ENCODE peak calls at places on chromosomes 3 and 15, in seven cellular contexts. C, I, T, Q, F, P and B are unnamed samples.

GRCh38 chr15:101646652-101647051 is 5.5 kb downstream of the TM2D3 start:
- DNase-seq in C (no peak), I (no peak), T (no peak), Q (no peak), F (peak), P (no peak), B (no peak)

GRCh38 chr3:49899815-49900214 is 3.9 kb downstream of the MST1R start:
- DNase-seq in C (peak), I (peak), T (no peak), Q (peak), F (no peak), P (no peak), B (no peak)

GRCh38 chr15:72197045-72197459 is 535 bp downstream of the GRAMD2A start:
- DNase-seq in C (no peak), I (no peak), T (no peak), Q (no peak), F (no peak), P (no peak), B (no peak)

GRCh38 chr3:149215474-149215873 is 6.2 kb downstream of the CP start:
- DNase-seq in C (no peak), I (no peak), T (no peak), Q (peak), F (no peak), P (no peak), B (no peak)

GRCh38 chr15:74317820-74318375 is 49.5 kb downstream of the CYP11A1 start:
- DNase-seq in C (no peak), I (no peak), T (no peak), Q (peak), F (peak), P (peak), B (peak)

GRCh38 chr3:63909431-63909830 is 2.8 kb downstream of the SCAANT1 start:
- DNase-seq in C (no peak), I (no peak), T (no peak), Q (no peak), F (no peak), P (no peak), B (no peak)

GRCh38 chr3:126657901-126658300 is 3.0 kb upstream of the TXNRD3 start:
- DNase-seq in C (no peak), I (no peak), T (no peak), Q (no peak), F (no peak), P (no peak), B (no peak)

GRCh38 chr3:190855151-190855550 is 7.3 kb downstream of the GMNC start:
- DNase-seq in C (no peak), I (no peak), T (no peak), Q (no peak), F (no peak), P (no peak), B (no peak)

GRCh38 chr3:66083096-66083960 is 44.6 kb upstream of the MAGI1 start:
- DNase-seq in C (no peak), I (no peak), T (no peak), Q (no peak), F (no peak), P (no peak), B (no peak)

GRCh38 chr3:67335813-67336212 is 318.6 kb downstream of the SUCLG2 start:
- DNase-seq in C (no peak), I (no peak), T (no peak), Q (peak), F (no peak), P (peak), B (no peak)

GRCh38 chr3:76756578-76756977 is 283.3 kb upstream of the ROBO2 start:
- DNase-seq in C (no peak), I (no peak), T (no peak), Q (no peak), F (no peak), P (no peak), B (no peak)

GRCh38 chr15:88513195-88513594 is 33.3 kb downstream of the DET1 start:
- DNase-seq in C (no peak), I (no peak), T (no peak), Q (no peak), F (no peak), P (no peak), B (peak)

GRCh38 chr3:126911162-126912026 is 71.5 kb upstream of the PLXNA1 start:
- DNase-seq in C (no peak), I (peak), T (peak), Q (peak), F (peak), P (peak), B (peak)

GRCh38 chr3:98602078-98602678 is 8.8 kb upstream of the CPOX start:
- DNase-seq in C (peak), I (peak), T (peak), Q (peak), F (peak), P (peak), B (peak)

GRCh38 chr3:183211390-183211789 is 41.7 kb upstream of the B3GNT5 start:
- DNase-seq in C (no peak), I (no peak), T (no peak), Q (no peak), F (peak), P (no peak), B (no peak)

GRCh38 chr3:185537369-185537970 is 14.9 kb downstream of the LIPH start:
- DNase-seq in C (peak), I (peak), T (peak), Q (peak), F (peak), P (peak), B (peak)

GRCh38 chr15:92033723-92034122 is 180.2 kb downstream of the SLCO3A1 start:
- DNase-seq in C (no peak), I (no peak), T (no peak), Q (no peak), F (no peak), P (no peak), B (no peak)

GRCh38 chr15:85751731-85752421 is 42.8 kb downstream of the KLHL25 start:
- DNase-seq in C (no peak), I (no peak), T (no peak), Q (no peak), F (no peak), P (no peak), B (no peak)

GRCh38 chr3:175266993-175267960 is 408.1 kb downstream of the NAALADL2 start:
- DNase-seq in C (no peak), I (no peak), T (no peak), Q (peak), F (no peak), P (no peak), B (no peak)

GRCh38 chr15:42145546-42146455 is 10.6 kb downstream of the PLA2G4F start:
- DNase-seq in C (no peak), I (no peak), T (no peak), Q (no peak), F (no peak), P (no peak), B (no peak)

GRCh38 chr15:27260523-27260922 is 289.5 kb downstream of the GABRG3 start:
- DNase-seq in C (no peak), I (no peak), T (no peak), Q (no peak), F (no peak), P (no peak), B (no peak)

GRCh38 chr15:53759333-53759975 is at the start of gene WDR72:
- DNase-seq in C (no peak), I (no peak), T (no peak), Q (no peak), F (no peak), P (no peak), B (no peak)

GRCh38 chr15:61195116-61196002 is 33.7 kb downstream of the RORA start:
- DNase-seq in C (peak), I (peak), T (no peak), Q (peak), F (no peak), P (no peak), B (no peak)

GRCh38 chr3:106058485-106058884 is 189.7 kb upstream of the CBLB start:
- DNase-seq in C (no peak), I (no peak), T (no peak), Q (no peak), F (no peak), P (no peak), B (no peak)

DNA sequence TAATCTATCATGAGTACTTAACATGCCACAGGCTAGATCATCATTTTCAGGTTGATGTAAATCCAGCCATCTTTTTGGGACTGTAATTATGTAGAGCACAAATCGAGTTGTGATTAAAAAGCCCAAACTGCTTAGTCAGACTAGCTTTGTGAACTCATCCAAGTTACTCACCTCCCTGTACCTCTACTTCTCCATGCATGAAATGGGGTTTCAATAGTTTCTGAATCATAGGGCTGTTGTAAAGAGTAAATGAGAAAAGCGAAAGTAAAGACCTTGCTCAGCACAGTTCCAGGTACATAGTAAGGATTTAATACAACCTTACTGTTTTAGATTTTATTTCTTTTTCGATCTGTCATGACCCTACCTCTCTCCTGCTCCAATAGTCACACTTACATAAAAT is 85.6 kb upstream of the GAP43 start:
- DNase-seq in C (no peak), I (no peak), T (no peak), Q (no peak), F (no peak), P (no peak), B (no peak)
- H3K4me3 ChIP-seq in C (no peak), I (no peak), T (no peak), Q (no peak), F (no peak), P (no peak), B (no peak)

DNA sequence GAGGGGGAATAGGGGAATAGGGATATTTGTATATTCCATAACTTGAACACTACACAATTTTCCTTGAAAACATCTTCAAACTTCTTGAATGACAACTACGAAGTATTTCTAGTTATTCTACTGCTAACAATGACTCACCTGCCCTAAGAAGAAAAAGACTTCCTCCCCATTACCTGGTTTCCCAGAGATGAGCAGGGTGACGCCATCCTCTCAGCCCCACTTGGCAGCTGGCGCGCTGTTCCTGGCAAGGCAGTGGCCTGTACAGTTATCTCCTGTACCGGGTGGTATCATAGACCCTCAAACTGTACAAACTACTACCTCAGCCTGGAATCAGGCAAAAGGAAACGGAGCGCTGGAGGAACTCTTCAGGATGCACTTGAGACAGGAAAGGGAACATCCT is 10.4 kb downstream of the WDR82 start:
- DNase-seq in C (no peak), I (no peak), T (no peak), Q (no peak), F (no peak), P (no peak), B (no peak)
- TF ChIP-seq CTCF in C (no peak), I (no peak), T (no peak), Q (no peak), F (no peak), P (no peak), B (no peak)

GRCh38 chr3:155554777-155555445 is 190.0 kb downstream of the PLCH1 start:
- DNase-seq in C (peak), I (peak), T (no peak), Q (no peak), F (no peak), P (peak), B (no peak)

GRCh38 chr3:155553800-155554199 is 191.1 kb downstream of the PLCH1 start:
- DNase-seq in C (no peak), I (peak), T (no peak), Q (no peak), F (no peak), P (peak), B (no peak)

GRCh38 chr3:155560135-155560534 is 184.7 kb downstream of the PLCH1 start:
- DNase-seq in C (no peak), I (no peak), T (no peak), Q (no peak), F (no peak), P (no peak), B (no peak)

GRCh38 chr3:155556531-155556930 is 188.3 kb downstream of the PLCH1 start:
- DNase-seq in C (no peak), I (no peak), T (no peak), Q (no peak), F (no peak), P (no peak), B (no peak)

GRCh38 chr3:155555479-155556065 is 189.3 kb downstream of the PLCH1 start:
- DNase-seq in C (peak), I (no peak), T (no peak), Q (no peak), F (no peak), P (no peak), B (no peak)
- H3K4me3 ChIP-seq in C (no peak), I (no peak), T (no peak), Q (no peak), F (no peak), P (no peak), B (no peak)

GRCh38 chr15:40441012-40441735 is 421 bp downstream of the BAHD1 start:
- DNase-seq in C (no peak), I (peak), T (no peak), Q (no peak), F (no peak), P (no peak), B (no peak)
- TF ChIP-seq CTCF in C (peak), I (peak), T (no peak), Q (no peak), F (no peak), P (no peak), B (peak)

GRCh38 chr3:101020616-101021015 is 27.4 kb upstream of the ABI3BP start:
- DNase-seq in C (no peak), I (no peak), T (no peak), Q (peak), F (no peak), P (no peak), B (peak)

GRCh38 chr3:101011086-101011485 is 17.9 kb upstream of the ABI3BP start:
- DNase-seq in C (no peak), I (no peak), T (no peak), Q (no peak), F (no peak), P (no peak), B (no peak)

DNA sequence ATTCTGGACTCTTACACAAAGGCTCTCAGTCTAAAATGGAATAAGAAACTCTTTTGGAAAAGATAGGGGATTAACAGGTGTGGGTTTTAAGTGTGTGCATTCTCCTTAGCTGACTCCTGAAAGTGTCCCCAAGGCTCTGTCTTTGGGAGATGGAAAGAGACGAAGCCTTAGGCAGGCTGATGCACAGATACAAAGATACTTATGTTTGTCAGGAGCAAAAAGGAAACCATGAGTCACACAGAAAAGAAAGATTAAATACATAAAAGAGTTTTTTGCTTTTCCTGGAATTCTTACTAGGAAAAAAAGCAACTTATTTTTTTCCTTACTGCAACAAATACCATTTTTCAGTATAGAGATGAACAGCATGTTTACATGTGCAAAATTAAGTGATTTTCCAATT is 23.8 kb upstream of the ABI3BP start:
- DNase-seq in C (no peak), I (no peak), T (no peak), Q (peak), F (no peak), P (no peak), B (no peak)
- H3K4me3 ChIP-seq in C (no peak), I (no peak), T (no peak), Q (no peak), F (no peak), P (no peak), B (no peak)

GRCh38 chr3:47392933-47393332 is 12.1 kb downstream of the PTPN23 start:
- DNase-seq in C (no peak), I (no peak), T (no peak), Q (no peak), F (no peak), P (no peak), B (no peak)

GRCh38 chr3:47399016-47399415 is 18.2 kb downstream of the PTPN23 start:
- DNase-seq in C (no peak), I (no peak), T (no peak), Q (no peak), F (no peak), P (no peak), B (no peak)

GRCh38 chr3:47394867-47395266 is 14.0 kb downstream of the PTPN23 start:
- DNase-seq in C (no peak), I (no peak), T (no peak), Q (no peak), F (no peak), P (no peak), B (no peak)

GRCh38 chr3:47398218-47398617 is 17.4 kb downstream of the PTPN23 start:
- DNase-seq in C (no peak), I (no peak), T (no peak), Q (no peak), F (no peak), P (no peak), B (no peak)

DNA sequence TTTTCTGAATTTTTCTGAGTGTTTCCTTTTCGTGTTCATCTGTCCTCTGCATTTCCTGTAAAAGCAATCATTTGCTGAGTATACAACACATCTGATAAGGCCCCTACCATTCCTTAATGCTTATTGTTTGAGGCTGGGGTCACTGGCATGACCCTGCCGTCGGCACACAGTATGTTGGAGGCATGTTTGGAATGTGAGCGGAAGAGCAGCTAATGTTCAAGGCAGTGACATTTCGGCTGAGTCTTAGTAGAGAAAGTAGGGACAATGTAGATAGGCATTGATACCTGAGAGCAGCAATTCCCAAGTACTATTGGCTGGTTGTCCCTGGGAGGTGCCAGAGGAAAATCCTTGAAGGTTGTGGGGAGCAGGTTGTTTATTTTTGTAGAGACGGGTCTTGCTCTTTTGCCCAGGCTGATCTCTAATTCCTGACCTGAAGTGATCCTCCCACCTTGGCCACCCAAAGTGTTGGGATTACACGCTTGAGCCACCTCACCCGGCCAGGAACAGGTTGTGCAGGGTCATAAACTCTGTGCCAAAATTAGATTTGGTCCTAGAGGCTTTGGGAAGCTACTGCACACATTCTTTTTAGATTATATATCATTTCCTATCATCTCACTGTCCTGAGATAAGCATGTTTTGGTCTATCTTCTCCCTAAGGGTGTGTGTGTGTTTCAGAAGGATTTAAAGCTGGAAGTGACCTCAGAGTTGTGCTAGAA is 13.5 kb downstream of the PTPN23 start:
- DNase-seq in C (peak), I (no peak), T (peak), Q (peak), F (no peak), P (peak), B (no peak)
- TF ChIP-seq CTCF in C (no peak), I (no peak), T (no peak), Q (peak), F (no peak), P (no peak), B (no peak)

DNA sequence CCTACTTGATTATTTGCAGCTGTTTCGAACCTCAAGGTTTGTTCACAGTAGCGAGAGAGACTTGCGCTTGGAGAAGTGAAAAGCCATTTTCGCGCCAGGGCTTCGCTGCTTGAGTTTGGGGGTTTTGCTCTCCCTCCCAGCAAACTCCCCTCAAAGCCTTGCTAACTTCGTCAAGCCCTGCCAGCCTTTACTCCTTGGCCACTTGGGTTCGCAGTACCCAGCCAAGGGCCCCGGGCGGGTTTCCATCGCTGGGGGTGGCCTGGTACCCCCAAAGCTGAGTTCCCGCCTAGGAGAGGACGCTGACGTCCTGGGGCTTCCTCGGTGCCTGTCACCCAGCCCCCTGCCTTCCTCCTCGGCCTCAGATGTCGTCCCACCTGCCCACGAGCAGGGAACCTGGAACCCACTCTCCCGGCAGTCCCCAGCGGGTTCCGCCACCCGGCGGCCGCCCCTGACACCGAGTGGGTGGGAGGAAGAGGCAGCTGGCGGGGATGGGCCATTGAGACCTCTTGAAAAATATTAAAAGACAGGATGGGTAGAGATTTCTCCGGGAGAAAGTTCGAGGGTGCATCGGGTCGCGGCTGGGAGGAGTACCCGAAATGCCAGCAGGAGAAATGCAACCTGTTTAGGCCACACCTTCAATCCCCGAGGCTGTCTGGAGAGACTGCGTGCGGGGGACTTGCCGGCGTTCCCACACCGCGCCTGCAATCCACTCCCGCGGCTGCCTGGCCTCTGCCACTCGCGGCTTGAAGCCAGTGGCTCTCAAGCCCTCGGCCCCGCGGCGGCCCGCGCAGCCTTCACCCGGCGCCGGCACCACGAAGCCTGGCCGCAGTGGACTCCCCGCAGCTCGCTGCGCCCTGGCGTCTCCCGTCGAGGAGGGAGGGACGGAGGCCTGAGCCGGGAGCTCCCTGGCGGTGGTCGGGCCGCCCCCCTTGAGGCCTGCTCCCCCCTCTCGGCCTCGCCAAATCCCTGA is 8.8 kb upstream of the NR2F2 start:
- DNase-seq in C (no peak), I (no peak), T (no peak), Q (peak), F (peak), P (no peak), B (no peak)
- H3K4me3 ChIP-seq in C (peak), I (no peak), T (no peak), Q (peak), F (peak), P (peak), B (peak)